ENCODE peak calls at places on chromosomes 3 and 15, in five cellular contexts. R, S, H, Y and U are unnamed samples.

GRCh38 chr15:67840747-67841634 is 1.1 kb upstream of the RNU6-1 start:
- DNase-seq in H (peak), R (no peak), Y (peak), S (peak), U (no peak)

GRCh38 chr3:66499881-66500574 is 794 bp downstream of the LRIG1 start:
- DNase-seq in R (no peak), Y (no peak), S (peak), H (no peak), U (no peak)

GRCh38 chr3:127005864-127006500 is 23.1 kb downstream of the PLXNA1 start:
- DNase-seq in Y (no peak), S (no peak), H (peak), R (no peak), U (no peak)

GRCh38 chr15:41530363-41530956 is 13.6 kb downstream of the RPAP1 start:
- DNase-seq in R (no peak), Y (no peak), S (no peak), H (no peak), U (no peak)

GRCh38 chr15:84797212-84797611 is 19.9 kb upstream of the ALPK3 start:
- DNase-seq in H (no peak), Y (no peak), S (no peak), R (no peak), U (no peak)

GRCh38 chr15:50774450-50774849 is 8.9 kb upstream of the SPPL2A start:
- DNase-seq in R (no peak), H (no peak), Y (no peak), S (peak), U (no peak)

GRCh38 chr15:99232740-99233139 is 16.6 kb downstream of the TTC23 start:
- DNase-seq in H (no peak), Y (no peak), R (no peak), S (no peak), U (no peak)

GRCh38 chr3:168159473-168159872 is 63.7 kb upstream of the GOLIM4 start:
- DNase-seq in S (no peak), H (no peak), R (no peak), Y (no peak), U (no peak)

GRCh38 chr3:35079403-35079802 is 559.9 kb upstream of the ARPP21 start:
- DNase-seq in R (no peak), Y (no peak), H (no peak), S (no peak), U (no peak)

GRCh38 chr3:166223120-166223519 is 385.9 kb upstream of the BCHE start:
- DNase-seq in H (no peak), S (no peak), Y (no peak), R (no peak), U (no peak)